ENCODE peak calls at places on chromosomes 7 and 10, in four cellular contexts. Q is stomach, F is esophagus muscularis mucosa, C is GM12891. X is an unnamed sample.

GRCh38 chr7:55957190-55957589 is 5.5 kb downstream of the MRPS17 start:
- DNase-seq in Q (no peak), F (no peak), C (no peak), X (no peak)

GRCh38 chr10:26215923-26216576 is 524 bp upstream of the GAD2 start:
- DNase-seq in Q (no peak), F (peak; percentile 90), C (peak; percentile 53), X (no peak)

GRCh38 chr7:43612128-43612527 is 29.2 kb downstream of the STK17A start:
- DNase-seq in Q (no peak), F (no peak), C (no peak), X (no peak)

GRCh38 chr7:125746510-125746909 is 816.9 kb upstream of the POT1 start:
- DNase-seq in Q (no peak), F (no peak), C (no peak), X (no peak)

GRCh38 chr7:148304456-148304855 is 286.1 kb upstream of the C7orf33 start:
- DNase-seq in Q (no peak), F (no peak), C (no peak), X (no peak)

GRCh38 chr10:98608417-98608816 is 161.7 kb upstream of the HPS1 start:
- DNase-seq in Q (no peak), F (no peak), C (no peak), X (no peak)

GRCh38 chr10:4431114-4431862 is 394.7 kb upstream of the AKR1E2 start:
- DNase-seq in Q (no peak), F (no peak), C (no peak), X (no peak)

GRCh38 chr10:133258818-133259602 is 17.7 kb downstream of the ADAM8 start:
- DNase-seq in Q (peak; percentile 77), F (no peak), C (no peak), X (peak; percentile 15)

GRCh38 chr7:130943336-130943901 is 209.4 kb upstream of the KLF14 start:
- DNase-seq in Q (no peak), F (no peak), C (no peak), X (no peak)

GRCh38 chr10:97333351-97333600 is 1.3 kb downstream of the FRAT2 start:
- DNase-seq in Q (no peak), F (no peak), C (no peak), X (no peak)

GRCh38 chr10:119892188-119893065 is at the start of gene SEC23IP:
- DNase-seq in Q (peak; percentile 97), F (peak; percentile 99), C (peak; percentile 75), X (peak; percentile 96)

GRCh38 chr7:144384555-144385245 is 18.8 kb downstream of the NOBOX start:
- DNase-seq in Q (no peak), F (no peak), C (no peak), X (no peak)

GRCh38 chr7:10122573-10123100 is 851.0 kb upstream of the PHF14 start:
- DNase-seq in Q (no peak), F (no peak), C (no peak), X (no peak)

GRCh38 chr7:29946428-29947186 is 43.0 kb downstream of the SCRN1 start:
- DNase-seq in Q (peak; percentile 60), F (no peak), C (no peak), X (no peak)

GRCh38 chr7:102331536-102332275 is 24.5 kb downstream of the SPDYE6 start:
- DNase-seq in Q (no peak), F (no peak), C (no peak), X (no peak)

GRCh38 chr10:77513783-77514331 is 123.8 kb downstream of the KCNMA1 start:
- DNase-seq in Q (peak; percentile 52), F (no peak), C (no peak), X (peak; percentile 26)

GRCh38 chr7:19772858-19773337 is 519 bp downstream of the TMEM196 start:
- DNase-seq in Q (no peak), F (no peak), C (no peak), X (no peak)

GRCh38 chr10:105358911-105359310 is 717.8 kb downstream of the SORCS3 start:
- DNase-seq in Q (no peak), F (no peak), C (no peak), X (no peak)

GRCh38 chr7:129781128-129781855 is 169.8 kb downstream of the NRF1 start:
- DNase-seq in Q (no peak), F (no peak), C (no peak), X (no peak)

DNA sequence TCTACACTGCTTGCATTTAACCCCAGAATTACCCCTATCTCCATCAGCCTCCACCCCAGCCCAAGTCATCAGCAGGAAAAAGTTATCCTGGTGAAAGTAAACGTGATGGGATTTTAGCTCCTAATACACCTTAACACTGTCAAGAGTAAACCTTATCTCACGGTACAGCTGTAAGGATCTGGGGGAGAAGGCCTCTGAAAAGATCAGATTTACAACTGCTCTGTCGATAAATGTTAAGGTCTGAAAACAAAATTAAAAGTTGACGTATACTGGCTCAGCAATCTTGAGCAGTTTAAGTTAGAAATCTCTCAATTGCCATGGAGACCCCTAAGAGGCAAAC is 6.2 kb downstream of the SKAP2 start:
- DNase-seq in Q (no peak), F (no peak), C (no peak), X (no peak)
- TF ChIP-seq POLR2A in Q (no peak), F (no peak), C (no peak), X (no peak)

GRCh38 chr10:50739618-50740350 is at the start of gene ASAH2B:
- DNase-seq in Q (peak; percentile 83), F (peak; percentile 96), C (peak; percentile 37), X (peak; percentile 71)
- TF ChIP-seq POLR2A in Q (no peak), F (no peak), C (peak; percentile 49), X (no peak)

DNA sequence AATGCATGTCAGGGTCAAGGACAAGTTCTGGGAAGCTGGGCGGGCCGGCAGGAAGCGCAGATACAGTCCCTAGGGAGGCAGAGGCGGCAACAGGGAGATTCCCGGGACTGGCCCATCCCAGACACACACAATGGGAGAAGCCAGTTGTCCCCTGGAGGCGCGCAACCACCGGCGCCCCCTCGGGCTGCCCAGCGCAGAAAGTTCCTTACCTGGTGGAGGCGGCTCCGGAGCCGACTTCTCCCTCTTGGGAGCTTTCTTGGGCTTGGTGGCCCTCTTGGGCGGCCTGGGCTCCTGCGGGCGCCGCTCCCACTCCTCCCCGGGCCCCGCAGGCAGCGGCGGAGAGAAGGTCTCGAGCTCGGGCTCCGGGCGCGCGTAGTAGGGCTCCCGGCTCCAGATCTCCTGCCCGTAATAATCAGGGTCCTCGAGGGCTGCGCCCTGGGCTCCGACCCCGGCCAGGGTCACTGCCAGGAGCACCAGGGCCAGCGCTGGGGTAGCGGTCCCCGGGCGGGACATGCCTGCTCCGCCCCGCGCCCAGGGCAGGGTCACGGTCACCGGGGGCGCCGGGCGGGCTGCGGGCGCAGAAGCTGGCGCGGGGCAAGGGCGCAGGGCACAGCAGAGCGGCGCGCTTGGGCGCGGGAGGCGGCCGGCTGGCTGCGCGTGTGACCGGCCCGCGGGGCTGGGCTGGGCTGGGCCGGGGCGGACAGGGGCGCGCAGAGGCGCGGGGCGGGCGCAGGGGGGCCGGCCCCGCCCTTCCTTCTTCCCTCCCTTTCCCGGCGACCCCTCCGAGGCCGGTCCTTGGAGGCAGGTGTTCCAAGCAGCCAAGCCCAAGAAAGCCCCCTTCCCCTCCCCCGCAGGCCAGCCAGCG is at the start of gene CPXM2:
- DNase-seq in Q (no peak), F (no peak), C (no peak), X (no peak)
- TF ChIP-seq POLR2A in Q (no peak), F (no peak), C (no peak), X (no peak)

DNA sequence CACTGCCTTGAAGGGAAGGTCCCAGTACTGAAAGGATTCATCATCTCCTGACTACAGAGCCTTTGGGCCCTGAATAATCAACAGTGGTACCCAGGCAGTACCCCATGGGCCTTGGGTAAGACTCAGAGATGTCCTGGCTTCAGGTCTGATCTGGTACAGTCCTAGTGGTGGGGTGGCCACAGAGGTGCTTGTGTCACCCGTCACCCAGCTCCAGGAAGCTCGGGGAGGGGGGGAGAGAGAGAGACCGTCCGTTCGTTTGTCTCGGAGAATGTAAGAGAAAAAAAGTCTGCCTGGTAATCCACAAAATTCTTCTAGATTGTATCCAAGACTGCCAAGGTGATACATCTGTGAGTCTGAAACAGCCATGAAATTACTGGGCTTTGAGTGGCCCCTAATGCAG is 381.3 kb downstream of the PTPRN2 start:
- DNase-seq in Q (no peak), F (no peak), C (no peak), X (no peak)
- TF ChIP-seq POLR2A in Q (no peak), F (no peak), C (no peak), X (no peak)